ENCODE peak calls at places on chromosomes 11 and 22, in four cellular contexts. S is choroid plexus epithelial cell, I is fibroblast of the aortic adventitia, A is fibroblast of lung. V is an unnamed sample.
A peak's percentile ranks its signal among the peaks of the same experiment; 100 is the strongest.

GRCh38 chr22:31253949-31254348 is 38.3 kb downstream of the PIK3IP1 start:
- DNase-seq in A (no peak), S (no peak), I (no peak), V (no peak)

GRCh38 chr22:40401532-40401931 is 31.1 kb downstream of the SGSM3 start:
- DNase-seq in I (no peak), A (no peak), S (no peak), V (no peak)

GRCh38 chr11:72652871-72653615 is 21.2 kb downstream of the PDE2A start:
- DNase-seq in A (no peak), S (no peak), I (no peak), V (no peak)

GRCh38 chr11:47236482-47236881 is 12.1 kb downstream of the ACP2 start:
- DNase-seq in I (peak; percentile 25), S (peak; percentile 69), A (peak; percentile 38), V (peak; percentile 28)

GRCh38 chr11:92596596-92597317 is 372.1 kb downstream of the FAT3 start:
- DNase-seq in I (no peak), S (peak; percentile 1), A (no peak), V (peak; percentile 18)

GRCh38 chr11:64851831-64852337 is 7.4 kb upstream of the CDC42BPG start:
- DNase-seq in S (no peak), A (no peak), I (no peak), V (no peak)

GRCh38 chr22:39943366-39943765 is 16.8 kb upstream of the TMA7B start:
- DNase-seq in A (no peak), S (no peak), I (no peak), V (no peak)

GRCh38 chr11:102007567-102008437 is 39.4 kb upstream of the CFAP300 start:
- DNase-seq in A (peak; percentile 73), I (peak; percentile 70), S (peak; percentile 72), V (peak; percentile 57)

GRCh38 chr22:49139492-49140151 is 688.1 kb downstream of the BRD1 start:
- DNase-seq in A (no peak), I (no peak), S (no peak), V (no peak)

GRCh38 chr11:131579932-131580387 is 209.5 kb downstream of the NTM start:
- DNase-seq in A (peak; percentile 43), I (peak; percentile 8), S (peak; percentile 61), V (peak; percentile 93)

GRCh38 chr11:65864758-65865471 is 4.7 kb downstream of the MUS81 start:
- DNase-seq in I (no peak), A (no peak), S (no peak), V (no peak)

GRCh38 chr22:36867695-36868094 is 6.9 kb downstream of the NCF4 start:
- DNase-seq in S (no peak), I (no peak), A (no peak), V (no peak)

GRCh38 chr11:76694664-76695063 is 24.1 kb upstream of the LRRC32 start:
- DNase-seq in A (peak; percentile 84), I (peak; percentile 76), S (peak; percentile 85), V (peak; percentile 68)

GRCh38 chr22:42930810-42931420 is 73.8 kb upstream of the ARFGAP3 start:
- DNase-seq in S (no peak), I (peak; percentile 32), A (no peak), V (peak; percentile 76)

GRCh38 chr22:36277482-36278291 is 24.8 kb downstream of the APOL1 start:
- DNase-seq in I (peak; percentile 69), A (peak; percentile 65), S (peak; percentile 70), V (peak; percentile 62)

GRCh38 chr11:104771782-104772181 is 126.5 kb downstream of the CASP12 start:
- DNase-seq in I (no peak), A (peak; percentile 33), S (peak; percentile 23), V (no peak)

GRCh38 chr11:80980221-80980620 is 1539.4 kb upstream of the TENM4 start:
- DNase-seq in I (peak; percentile 6), S (peak; percentile 28), A (peak; percentile 28), V (peak; percentile 27)

GRCh38 chr11:109865558-109866186 is 227.5 kb upstream of the ZC3H12C start:
- DNase-seq in A (no peak), I (no peak), S (no peak), V (no peak)

GRCh38 chr22:17754233-17754925 is 19.9 kb downstream of the BID start:
- DNase-seq in I (no peak), A (no peak), S (no peak), V (no peak)

GRCh38 chr11:15141381-15141780 is 26.7 kb downstream of the INSC start:
- DNase-seq in A (no peak), S (no peak), I (no peak), V (no peak)

GRCh38 chr11:66595245-66595904 is 2.4 kb downstream of the CCS start:
- DNase-seq in S (peak; percentile 89), A (peak; percentile 87), I (peak; percentile 82), V (peak; percentile 15)

GRCh38 chr22:27518583-27519437 is 282.7 kb downstream of the MN1 start:
- DNase-seq in A (no peak), I (peak; percentile 49), S (no peak), V (no peak)

GRCh38 chr11:15114501-15115475 is at the start of gene INSC:
- DNase-seq in I (no peak), A (peak; percentile 40), S (peak; percentile 22), V (peak; percentile 17)

GRCh38 chr11:65743928-65744698 is 23.5 kb upstream of the RNASEH2C start:
- DNase-seq in I (peak; percentile 20), S (peak; percentile 47), A (peak; percentile 25), V (peak; percentile 44)

GRCh38 chr11:12216542-12217422 is 106.4 kb downstream of the MICAL2 start:
- DNase-seq in A (peak; percentile 64), S (peak; percentile 61), I (peak; percentile 77), V (no peak)

GRCh38 chr11:72015511-72016061 is 16.9 kb downstream of the IL18BP start:
- DNase-seq in A (peak; percentile 19), I (no peak), S (peak; percentile 65), V (no peak)

GRCh38 chr11:61585115-61585514 is 4.2 kb upstream of the SYT7 start:
- DNase-seq in I (no peak), S (no peak), A (no peak), V (no peak)

GRCh38 chr22:30314918-30315317 is 11.8 kb downstream of the TBC1D10A start:
- DNase-seq in S (peak; percentile 45), I (no peak), A (no peak), V (no peak)

GRCh38 chr22:44133161-44133560 is 47.6 kb upstream of the PARVG start:
- DNase-seq in I (peak; percentile 77), S (peak; percentile 36), A (no peak), V (no peak)

GRCh38 chr11:99371257-99371656 is 350.5 kb downstream of the CNTN5 start:
- DNase-seq in A (peak; percentile 34), I (no peak), S (peak; percentile 10), V (no peak)

GRCh38 chr22:48748113-48748859 is 1079.4 kb downstream of the BRD1 start:
- DNase-seq in I (no peak), A (no peak), S (no peak), V (no peak)

GRCh38 chr11:66970808-66971442 is 4.2 kb upstream of the C11orf86 start:
- DNase-seq in I (peak; percentile 100), S (peak; percentile 100), A (peak; percentile 100), V (peak; percentile 100)

GRCh38 chr11:22792497-22792896 is 37.1 kb downstream of the SVIP start:
- DNase-seq in I (peak; percentile 82), S (peak; percentile 43), A (peak; percentile 45), V (peak; percentile 12)

GRCh38 chr11:2791521-2792375 is 92.0 kb upstream of the KCNQ1OT1 start:
- DNase-seq in I (no peak), S (no peak), A (no peak), V (no peak)

GRCh38 chr11:111148953-111149352 is 96.6 kb upstream of the POU2AF2 start:
- DNase-seq in S (peak; percentile 40), A (peak; percentile 26), I (peak; percentile 70), V (no peak)

GRCh38 chr22:46479046-46479445 is 58.4 kb downstream of the CELSR1 start:
- DNase-seq in S (no peak), I (no peak), A (no peak), V (no peak)

GRCh38 chr11:75445315-75445953 is 12.4 kb upstream of the KLHL35 start:
- DNase-seq in S (peak; percentile 61), A (peak; percentile 46), I (peak; percentile 57), V (peak; percentile 37)

GRCh38 chr11:3014314-3014938 is 22.3 kb upstream of the NAP1L4 start:
- DNase-seq in S (peak; percentile 78), I (no peak), A (no peak), V (no peak)